ENCODE peak calls at places on chromosomes 11 and 22, in five cellular contexts. O is transverse colon, B is caudate nucleus, W is smooth muscle cell of the brain vasculature, V is anterior cingulate cortex. H is an unnamed sample.

GRCh38 chr22:44591146-44591790 is 93.2 kb upstream of the RTL6 start:
- DNase-seq in B (no peak), V (no peak), W (no peak), O (no peak), H (no peak)

GRCh38 chr22:41256898-41257260 is 16.1 kb upstream of the CHADL start:
- DNase-seq in B (no peak), V (no peak), O (no peak), W (peak; percentile 78), H (no peak)

GRCh38 chr22:44182591-44183588 is 2.2 kb downstream of the PARVG start:
- DNase-seq in V (no peak), O (peak; percentile 62), W (no peak), B (no peak), H (peak; percentile 82)

GRCh38 chr11:101043940-101044339 is 85.7 kb downstream of the PGR start:
- DNase-seq in W (no peak), V (no peak), B (no peak), O (no peak), H (no peak)

GRCh38 chr11:5605849-5606248 is 9.4 kb downstream of the TRIM6 start:
- DNase-seq in B (no peak), W (no peak), V (no peak), O (no peak), H (no peak)

GRCh38 chr11:31764766-31765165 is 46.4 kb downstream of the PAX6 start:
- DNase-seq in W (no peak), B (no peak), O (no peak), V (no peak), H (no peak)

GRCh38 chr11:76797341-76798201 is 14.4 kb downstream of the TSKU start:
- DNase-seq in W (no peak), O (no peak), V (no peak), B (no peak), H (no peak)

GRCh38 chr11:92390783-92391182 is 166.2 kb downstream of the FAT3 start:
- DNase-seq in O (no peak), W (no peak), V (no peak), B (no peak), H (no peak)

GRCh38 chr11:79325851-79326250 is 115.0 kb downstream of the TENM4 start:
- DNase-seq in V (no peak), O (no peak), W (no peak), B (no peak), H (no peak)

GRCh38 chr11:106161775-106162174 is 84.3 kb downstream of the AASDHPPT start:
- DNase-seq in O (no peak), W (no peak), B (no peak), V (no peak), H (no peak)

GRCh38 chr22:50252081-50253045 is 1.3 kb upstream of the HDAC10 start:
- DNase-seq in W (no peak), B (no peak), O (peak; percentile 84), V (no peak), H (peak; percentile 93)

GRCh38 chr11:129681344-129682114 is 134.1 kb upstream of the TMEM45B start:
- DNase-seq in B (no peak), W (no peak), V (no peak), O (no peak), H (no peak)

GRCh38 chr11:78417175-78417887 is at the start of gene GAB2:
- DNase-seq in B (no peak), W (no peak), V (no peak), O (peak; percentile 66), H (peak; percentile 79)

GRCh38 chr11:35559949-35560348 is 34.5 kb upstream of the PAMR1 start:
- DNase-seq in O (no peak), W (no peak), B (no peak), V (no peak), H (no peak)

GRCh38 chr11:13277719-13278619 is at the start of gene BMAL1:
- DNase-seq in B (no peak), W (no peak), O (peak; percentile 69), V (peak; percentile 43), H (peak; percentile 78)

GRCh38 chr22:50628543-50629134 is 687 bp upstream of the ARSA start:
- DNase-seq in V (no peak), O (no peak), B (no peak), W (no peak), H (no peak)

GRCh38 chr11:35980646-35981402 is 37.0 kb downstream of the LDLRAD3 start:
- DNase-seq in W (peak; percentile 52), B (no peak), O (no peak), V (no peak), H (no peak)

GRCh38 chr11:94857337-94857736 is 89.2 kb downstream of the AMOTL1 start:
- DNase-seq in B (no peak), V (no peak), O (no peak), W (no peak), H (no peak)

GRCh38 chr22:50119169-50119767 is 29.5 kb downstream of the MOV10L1 start:
- DNase-seq in B (no peak), V (no peak), W (no peak), O (no peak), H (no peak)

GRCh38 chr11:77322506-77322905 is 21.0 kb upstream of the GDPD4 start:
- DNase-seq in B (no peak), V (no peak), W (no peak), O (no peak), H (no peak)

H was measured in Peyer's patch.